ENCODE peak calls at places on chromosomes 13 and 19, in seven cellular contexts. X is stimulated activated CD8-positive, alpha-beta memory T cell treated with anti-CD3 and anti-CD28 coated beads, Interleukin-7, amount 100 ng/mL, for 24 hours; D is cardiac muscle cell; H is fibroblast of pulmonary artery; Y is stimulated activated CD4-positive, alpha-beta T cell treated with anti-CD3 and anti-CD28 coated beads, Interleukin-4, amount 100 ng/mL, for 24 hours; T is ELR; R is right atrium auricular region. N is an unnamed sample.

GRCh38 chr19:19444694-19445155 is 39.2 kb downstream of the GATAD2A start:
- DNase-seq in Y (no peak), T (peak; percentile 62), H (peak; percentile 54), D (peak; percentile 43), X (no peak), R (no peak), N (peak; percentile 36)

GRCh38 chr19:42198676-42199439 is 18.6 kb downstream of the DEDD2 start:
- DNase-seq in T (no peak), Y (peak; percentile 56), X (no peak), R (no peak), H (no peak), D (no peak), N (no peak)

GRCh38 chr19:46660008-46660517 is 919 bp downstream of the DACT3 start:
- DNase-seq in Y (no peak), R (no peak), D (peak; percentile 43), X (no peak), T (peak; percentile 18), H (peak; percentile 25), N (no peak)

GRCh38 chr13:45690636-45691035 is 11.5 kb upstream of the CBY2 start:
- DNase-seq in H (no peak), R (no peak), Y (no peak), T (no peak), D (no peak), X (no peak), N (no peak)

GRCh38 chr19:42455621-42456081 is 12.9 kb upstream of the CXCL17 start:
- DNase-seq in H (no peak), R (no peak), T (peak; percentile 23), D (no peak), X (no peak), Y (no peak), N (no peak)

GRCh38 chr19:17488593-17489391 is 18.5 kb downstream of the SLC27A1 start:
- DNase-seq in T (peak; percentile 53), H (peak; percentile 34), R (no peak), D (peak; percentile 38), Y (peak; percentile 75), X (peak; percentile 69), N (no peak)

GRCh38 chr13:110509971-110510786 is 51.3 kb downstream of the RAB20 start:
- DNase-seq in H (no peak), D (peak; percentile 14), X (no peak), R (no peak), T (peak; percentile 24), Y (no peak), N (peak; percentile 30)

GRCh38 chr13:110062077-110062776 is 244.7 kb downstream of the COL4A1 start:
- DNase-seq in Y (no peak), R (no peak), X (no peak), D (no peak), H (no peak), T (peak; percentile 36), N (peak; percentile 20)

GRCh38 chr19:8371011-8371804 is 7.3 kb downstream of the ANGPTL4 start:
- DNase-seq in H (no peak), D (no peak), T (no peak), R (no peak), Y (no peak), X (no peak), N (no peak)

GRCh38 chr19:16726916-16727315 is 7.3 kb downstream of the NWD1 start:
- DNase-seq in Y (no peak), D (no peak), H (no peak), X (no peak), T (no peak), R (no peak), N (no peak)

GRCh38 chr19:6442087-6442688 is 8.6 kb upstream of the SLC25A41 start:
- DNase-seq in T (no peak), X (no peak), H (no peak), D (no peak), R (no peak), Y (no peak), N (no peak)

GRCh38 chr19:15195987-15196682 is 4.7 kb downstream of the NOTCH3 start:
- DNase-seq in H (no peak), D (peak; percentile 24), T (peak; percentile 21), X (no peak), Y (no peak), R (no peak), N (no peak)

GRCh38 chr13:28531195-28531955 is 36.4 kb upstream of the FLT1 start:
- DNase-seq in D (peak; percentile 41), T (peak; percentile 77), H (peak; percentile 45), X (no peak), R (peak; percentile 69), Y (no peak), N (peak; percentile 30)

GRCh38 chr13:107866007-107866665 is 349.2 kb downstream of the LIG4 start:
- DNase-seq in R (no peak), X (no peak), D (peak; percentile 51), H (peak; percentile 33), T (no peak), Y (no peak), N (peak; percentile 34)

GRCh38 chr19:50358483-50359431 is 6.7 kb downstream of the NAPSA start:
- DNase-seq in D (peak; percentile 69), T (no peak), X (peak; percentile 55), R (no peak), Y (peak; percentile 76), H (peak; percentile 56), N (peak; percentile 20)

GRCh38 chr19:16327501-16327900 is 2.9 kb downstream of the KLF2 start:
- DNase-seq in H (peak; percentile 40), T (no peak), X (no peak), R (no peak), D (no peak), Y (no peak), N (no peak)

GRCh38 chr19:12703056-12703455 is 6.6 kb upstream of the FBXW9 start:
- DNase-seq in D (peak; percentile 53), Y (peak; percentile 14), H (peak; percentile 56), T (peak; percentile 71), R (no peak), X (no peak), N (peak; percentile 43)

GRCh38 chr19:13644648-13645047 is 119.7 kb upstream of the MRI1 start:
- DNase-seq in T (no peak), X (no peak), R (no peak), D (no peak), Y (no peak), H (no peak), N (no peak)

GRCh38 chr19:4371898-4372629 is 28.3 kb downstream of the SH3GL1 start:
- DNase-seq in Y (no peak), R (no peak), D (no peak), T (no peak), H (no peak), X (no peak), N (no peak)

GRCh38 chr13:46332772-46333171 is 54.3 kb downstream of the RUBCNL start:
- DNase-seq in R (no peak), D (no peak), X (no peak), T (no peak), Y (no peak), H (no peak), N (no peak)

GRCh38 chr19:16118489-16119033 is 6.9 kb downstream of the RAB8A start:
- DNase-seq in Y (peak; percentile 58), R (no peak), H (no peak), T (no peak), D (no peak), X (no peak), N (no peak)

GRCh38 chr19:44738603-44739585 is 9.6 kb upstream of the BCL3 start:
- DNase-seq in Y (no peak), T (no peak), H (no peak), X (no peak), D (no peak), R (no peak), N (no peak)

GRCh38 chr13:112693831-112694497 is 4.1 kb downstream of the ATP11A start:
- DNase-seq in Y (no peak), D (peak; percentile 76), H (peak; percentile 77), X (no peak), T (peak; percentile 32), R (no peak), N (peak; percentile 90)

GRCh38 chr13:44474122-44474910 is 100.7 kb downstream of the SERP2 start:
- DNase-seq in R (no peak), T (peak; percentile 42), X (no peak), D (peak; percentile 31), H (peak; percentile 17), Y (no peak), N (peak; percentile 17)

GRCh38 chr19:39679791-39680168 is 24.1 kb downstream of the LGALS16 start:
- DNase-seq in H (no peak), R (no peak), T (no peak), X (no peak), Y (peak; percentile 73), D (no peak), N (no peak)

GRCh38 chr19:44741841-44742352 is 6.6 kb upstream of the BCL3 start:
- DNase-seq in R (peak; percentile 99), H (peak; percentile 100), T (peak; percentile 99), Y (no peak), X (no peak), D (peak; percentile 100), N (peak; percentile 100)

GRCh38 chr13:51397262-51397933 is 55.4 kb downstream of the INTS6 start:
- DNase-seq in Y (no peak), T (peak; percentile 9), X (no peak), H (peak; percentile 71), D (peak; percentile 59), R (peak; percentile 62), N (peak; percentile 80)

GRCh38 chr19:39126593-39127187 is 1.1 kb downstream of the PAK4 start:
- DNase-seq in R (no peak), Y (no peak), X (no peak), D (peak; percentile 44), H (peak; percentile 31), T (peak; percentile 24), N (no peak)

GRCh38 chr13:60019119-60019993 is 144.4 kb downstream of the DIAPH3 start:
- DNase-seq in R (no peak), X (no peak), H (peak; percentile 58), Y (no peak), D (peak; percentile 62), T (no peak), N (peak; percentile 40)

GRCh38 chr19:40933025-40933424 is 51.0 kb upstream of the CYP2A7 start:
- DNase-seq in T (peak; percentile 49), D (peak; percentile 30), R (no peak), Y (no peak), X (no peak), H (peak; percentile 20), N (no peak)

GRCh38 chr13:53015971-53016370 is 12.6 kb upstream of the OLFM4 start:
- DNase-seq in H (no peak), T (no peak), X (no peak), R (no peak), D (no peak), Y (no peak), N (no peak)

GRCh38 chr19:47541507-47541906 is 26.6 kb upstream of the NAPA start:
- DNase-seq in R (no peak), X (no peak), T (no peak), D (peak; percentile 40), H (no peak), Y (peak; percentile 15), N (no peak)

GRCh38 chr19:38691938-38692457 is 44.5 kb downstream of the ACTN4 start:
- DNase-seq in Y (no peak), T (peak; percentile 96), D (peak; percentile 90), H (peak; percentile 91), R (peak; percentile 85), X (no peak), N (peak; percentile 92)

GRCh38 chr13:49098198-49098597 is 121.9 kb upstream of the MLNR start:
- DNase-seq in R (no peak), H (peak; percentile 98), X (no peak), T (peak; percentile 93), D (peak; percentile 94), Y (peak; percentile 12), N (peak; percentile 99)

N was measured in IMR-90.